ENCODE peak calls at places on chromosomes 5 and 9, in seven cellular contexts. I, O, Y, Q, F, W and N are unnamed samples.

GRCh38 chr5:167573274-167574127 is 717.9 kb upstream of the WWC1 start:
- DNase-seq in Y (peak), I (no peak), Q (no peak), W (peak), F (peak), O (no peak), N (no peak)

GRCh38 chr5:172106511-172107356 is 81.3 kb downstream of the STK10 start:
- DNase-seq in F (no peak), Y (peak), W (peak), Q (peak), O (peak), I (no peak), N (no peak)

GRCh38 chr9:100308965-100309564 is 43.7 kb downstream of the TEX10 start:
- DNase-seq in F (no peak), W (no peak), Q (no peak), Y (no peak), I (no peak), O (no peak), N (no peak)

GRCh38 chr5:108681079-108681921 is 66.4 kb upstream of the FER start:
- DNase-seq in Y (peak), Q (no peak), W (peak), I (peak), O (peak), F (peak), N (peak)

GRCh38 chr9:134361843-134362414 is 35.7 kb downstream of the RXRA start:
- DNase-seq in Y (no peak), I (no peak), W (no peak), O (no peak), Q (no peak), F (no peak), N (no peak)

GRCh38 chr5:98069876-98070512 is 703.5 kb upstream of the RGMB start:
- DNase-seq in Q (no peak), F (no peak), O (no peak), I (no peak), Y (no peak), W (no peak), N (no peak)

GRCh38 chr5:134176523-134177196 is at the start of gene SKP1:
- DNase-seq in O (peak), Q (peak), Y (peak), I (no peak), F (no peak), W (peak), N (no peak)

GRCh38 chr9:123338710-123339665 is 17.0 kb upstream of the CRB2 start:
- DNase-seq in F (no peak), W (no peak), I (no peak), O (no peak), Y (no peak), Q (no peak), N (no peak)

GRCh38 chr9:84583866-84584265 is 85.7 kb upstream of the NTRK2 start:
- DNase-seq in Y (no peak), F (no peak), O (no peak), Q (no peak), I (no peak), W (no peak), N (no peak)

GRCh38 chr9:69546265-69546664 is 125.9 kb downstream of the APBA1 start:
- DNase-seq in W (peak), Y (peak), F (no peak), Q (no peak), I (no peak), O (peak), N (no peak)

DNA sequence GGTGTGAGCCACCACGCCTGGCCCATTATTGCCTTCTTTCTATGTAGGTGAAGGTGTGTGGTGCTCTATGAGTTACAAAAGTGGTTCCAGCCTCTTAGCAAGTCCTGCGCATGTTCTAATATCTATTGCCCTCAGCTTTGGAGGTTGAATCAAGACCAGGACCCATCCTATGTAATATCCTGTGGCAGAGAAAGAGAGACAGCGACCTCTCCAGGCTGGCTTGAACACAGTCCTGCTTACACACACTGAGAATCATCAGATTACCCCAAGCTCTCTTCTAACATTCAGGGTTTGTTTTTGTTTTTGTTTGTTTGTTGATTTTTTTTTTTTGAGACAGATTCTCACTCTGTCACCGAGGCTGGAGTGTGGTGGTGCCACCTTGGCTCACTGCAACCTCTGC is 94.7 kb upstream of the OSMR start:
- DNase-seq in O (no peak), W (no peak), Q (no peak), F (no peak), Y (peak), I (no peak), N (no peak)
- TF ChIP-seq CTCF in O (no peak), W (no peak), Q (no peak), F (no peak), Y (peak), I (no peak), N (peak)

GRCh38 chr5:148968311-148968710 is 94.6 kb downstream of the SH3TC2 start:
- DNase-seq in W (no peak), O (no peak), I (no peak), F (no peak), Y (no peak), Q (no peak), N (no peak)

GRCh38 chr5:148966348-148966747 is 96.5 kb downstream of the SH3TC2 start:
- DNase-seq in O (no peak), I (no peak), F (no peak), Q (peak), W (no peak), Y (no peak), N (no peak)

GRCh38 chr5:148967783-148968182 is 95.1 kb downstream of the SH3TC2 start:
- DNase-seq in I (no peak), W (no peak), F (no peak), O (no peak), Y (no peak), Q (no peak), N (no peak)

GRCh38 chr5:148969291-148969690 is 93.6 kb downstream of the SH3TC2 start:
- DNase-seq in Q (no peak), F (no peak), Y (no peak), W (no peak), O (no peak), I (no peak), N (no peak)

DNA sequence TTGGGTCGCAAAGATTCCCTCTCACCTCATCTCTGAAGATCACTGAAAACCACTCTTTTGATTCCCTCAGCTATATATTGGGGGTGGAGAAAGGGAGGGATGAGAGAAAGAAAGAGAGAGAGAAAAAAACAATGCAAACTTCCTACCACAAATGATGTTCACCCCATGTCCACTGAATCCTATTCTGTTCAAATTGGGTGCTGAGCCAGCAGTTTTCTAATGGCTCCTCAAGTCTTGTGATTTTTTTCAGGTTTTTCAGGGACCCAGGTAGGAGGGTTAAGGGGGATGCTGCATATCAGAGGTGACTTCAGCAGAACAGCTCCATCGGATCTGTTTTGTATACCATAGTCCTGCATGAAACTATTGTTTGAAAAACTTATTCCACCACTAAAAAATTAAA is 95.9 kb downstream of the SH3TC2 start:
- DNase-seq in Q (no peak), O (no peak), I (no peak), W (no peak), Y (no peak), F (no peak), N (no peak)
- H3K4me3 ChIP-seq in Q (no peak), O (no peak), I (no peak), W (no peak), Y (no peak), F (no peak), N (no peak)

GRCh38 chr9:98678244-98678842 is 30.4 kb downstream of the GABBR2 start:
- DNase-seq in Q (no peak), I (no peak), W (no peak), Y (peak), O (peak), F (no peak), N (no peak)
- TF ChIP-seq CTCF in Q (no peak), I (peak), W (peak), Y (peak), O (peak), F (peak), N (peak)

GRCh38 chr9:126397056-126397455 is 70.4 kb downstream of the MVB12B start:
- DNase-seq in Q (no peak), F (no peak), Y (no peak), O (no peak), W (no peak), I (no peak), N (no peak)
- H3K4me3 ChIP-seq in Q (no peak), F (no peak), Y (no peak), O (no peak), W (no peak), I (no peak), N (no peak)

GRCh38 chr5:175711472-175712312 is 53.8 kb downstream of the HRH2 start:
- DNase-seq in Q (no peak), F (no peak), I (no peak), O (no peak), W (no peak), Y (no peak), N (no peak)
- TF ChIP-seq CTCF in Q (no peak), F (no peak), I (no peak), O (no peak), W (no peak), Y (no peak), N (no peak)

DNA sequence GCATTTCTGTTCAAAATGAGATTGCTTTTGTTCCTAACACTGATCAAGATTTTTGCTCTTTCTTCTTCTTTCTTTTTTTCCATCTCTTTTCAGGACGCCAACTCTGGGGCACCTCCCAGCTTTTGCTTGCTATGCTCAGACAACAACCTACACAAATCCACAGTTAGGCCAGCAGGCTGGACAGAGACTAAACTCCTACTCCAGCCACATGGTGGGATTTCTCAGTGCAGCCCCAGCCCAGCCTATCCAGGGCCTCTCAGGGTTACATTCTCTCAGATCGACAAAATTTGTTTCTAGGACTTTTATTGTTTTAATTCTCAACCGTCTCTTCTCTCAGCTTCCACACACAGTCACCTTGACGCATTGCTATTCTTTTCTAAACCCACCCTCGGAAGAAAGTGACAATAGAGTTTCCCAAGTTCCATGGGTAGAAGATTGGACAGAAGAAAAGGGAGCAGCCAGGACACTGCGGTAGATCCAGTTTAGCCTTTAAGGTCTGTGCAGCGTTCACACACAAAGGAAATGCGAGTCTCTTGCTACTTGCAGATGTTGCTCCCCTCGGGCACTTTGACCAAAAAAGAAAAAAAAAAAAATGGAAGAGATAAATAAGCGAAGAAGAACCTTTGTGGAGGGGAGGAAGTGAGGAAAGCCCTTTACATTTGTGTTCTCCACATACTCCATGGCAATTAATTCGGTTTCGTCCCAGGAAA is 588.6 kb upstream of the GRAMD2B start:
- DNase-seq in O (no peak), Q (no peak), Y (peak), W (no peak), F (no peak), I (no peak), N (no peak)
- H3K4me3 ChIP-seq in O (no peak), Q (no peak), Y (no peak), W (no peak), F (no peak), I (no peak), N (no peak)